ENCODE peak calls at places on chromosomes 2 and 18, in five cellular contexts. One of them, this sample, is unnamed.

GRCh38 chr2:109339519-109339991 is 210.6 kb downstream of the SH3RF3 start:
- DNase-seq in coronary artery: peak
- DNase-seq in ovary: no peak
- DNase-seq in IMR-90: peak
- DNase-seq in fibroblast of lung: peak
- DNase-seq in this sample: no peak

GRCh38 chr2:239275037-239275685 is 125.7 kb downstream of the HDAC4 start:
- DNase-seq in coronary artery: peak
- DNase-seq in ovary: peak
- DNase-seq in IMR-90: peak
- DNase-seq in fibroblast of lung: peak
- DNase-seq in this sample: peak

GRCh38 chr2:157460384-157460837 is 16.5 kb upstream of the CYTIP start:
- DNase-seq in coronary artery: no peak
- DNase-seq in ovary: no peak
- DNase-seq in IMR-90: no peak
- DNase-seq in fibroblast of lung: no peak
- DNase-seq in this sample: no peak

GRCh38 chr2:158586491-158586890 is 129.7 kb downstream of the PKP4 start:
- DNase-seq in coronary artery: no peak
- DNase-seq in ovary: no peak
- DNase-seq in IMR-90: peak
- DNase-seq in fibroblast of lung: peak
- DNase-seq in this sample: no peak

GRCh38 chr2:218802595-218802994 is 20.6 kb downstream of the CYP27A1 start:
- DNase-seq in coronary artery: no peak
- DNase-seq in ovary: no peak
- DNase-seq in IMR-90: no peak
- DNase-seq in fibroblast of lung: no peak
- DNase-seq in this sample: no peak

GRCh38 chr2:529425-529824 is 147.8 kb downstream of the TMEM18 start:
- DNase-seq in coronary artery: no peak
- DNase-seq in ovary: no peak
- DNase-seq in IMR-90: peak
- DNase-seq in fibroblast of lung: peak
- DNase-seq in this sample: no peak

GRCh38 chr2:222950886-222951285 is 90.0 kb downstream of the ACSL3 start:
- DNase-seq in coronary artery: no peak
- DNase-seq in ovary: no peak
- DNase-seq in IMR-90: peak
- DNase-seq in fibroblast of lung: peak
- DNase-seq in this sample: no peak

GRCh38 chr2:240646061-240646899 is 21.0 kb downstream of the GPR35 start:
- DNase-seq in coronary artery: peak
- DNase-seq in ovary: no peak
- DNase-seq in IMR-90: no peak
- DNase-seq in fibroblast of lung: no peak
- DNase-seq in this sample: no peak

GRCh38 chr2:201130524-201131186 is 14.7 kb downstream of the CFLAR start:
- DNase-seq in coronary artery: no peak
- DNase-seq in ovary: no peak
- DNase-seq in IMR-90: peak
- DNase-seq in fibroblast of lung: peak
- DNase-seq in this sample: no peak

GRCh38 chr2:100200985-100201384 is 58.6 kb upstream of the AFF3 start:
- DNase-seq in coronary artery: no peak
- DNase-seq in ovary: no peak
- DNase-seq in IMR-90: peak
- DNase-seq in fibroblast of lung: no peak
- DNase-seq in this sample: no peak

GRCh38 chr2:182715121-182715895 is 749 bp upstream of the DNAJC10 start:
- DNase-seq in coronary artery: no peak
- DNase-seq in ovary: no peak
- DNase-seq in IMR-90: peak
- DNase-seq in fibroblast of lung: peak
- DNase-seq in this sample: no peak

GRCh38 chr2:9099341-9099751 is 95.9 kb upstream of the MBOAT2 start:
- DNase-seq in coronary artery: peak
- DNase-seq in ovary: no peak
- DNase-seq in IMR-90: peak
- DNase-seq in fibroblast of lung: peak
- DNase-seq in this sample: no peak

GRCh38 chr18:61400016-61400630 is 66.9 kb downstream of the CDH20 start:
- DNase-seq in coronary artery: no peak
- DNase-seq in ovary: no peak
- DNase-seq in IMR-90: no peak
- DNase-seq in fibroblast of lung: no peak
- DNase-seq in this sample: no peak

GRCh38 chr2:159788218-159788617 is 9.8 kb downstream of the CD302 start:
- DNase-seq in coronary artery: no peak
- DNase-seq in ovary: no peak
- DNase-seq in IMR-90: no peak
- DNase-seq in fibroblast of lung: no peak
- DNase-seq in this sample: no peak

GRCh38 chr2:110747522-110748488 is 15.4 kb downstream of the ACOXL start:
- DNase-seq in coronary artery: no peak
- DNase-seq in ovary: no peak
- DNase-seq in IMR-90: no peak
- DNase-seq in fibroblast of lung: no peak
- DNase-seq in this sample: no peak

GRCh38 chr2:74390601-74391000 is 10.5 kb upstream of the DCTN1 start:
- DNase-seq in coronary artery: no peak
- DNase-seq in ovary: no peak
- DNase-seq in IMR-90: no peak
- DNase-seq in fibroblast of lung: no peak
- DNase-seq in this sample: no peak

GRCh38 chr18:74198453-74198852 is 50.1 kb downstream of the TIMM21 start:
- DNase-seq in coronary artery: no peak
- DNase-seq in ovary: no peak
- DNase-seq in IMR-90: no peak
- DNase-seq in fibroblast of lung: no peak
- DNase-seq in this sample: no peak

GRCh38 chr18:74200780-74201179 is 52.5 kb downstream of the TIMM21 start:
- DNase-seq in coronary artery: no peak
- DNase-seq in ovary: no peak
- DNase-seq in IMR-90: no peak
- DNase-seq in fibroblast of lung: no peak
- DNase-seq in this sample: no peak

GRCh38 chr18:74194691-74195090 is 46.4 kb downstream of the TIMM21 start:
- DNase-seq in coronary artery: no peak
- DNase-seq in ovary: no peak
- DNase-seq in IMR-90: peak
- DNase-seq in fibroblast of lung: no peak
- DNase-seq in this sample: no peak

GRCh38 chr18:74196220-74197119 is 48.1 kb downstream of the TIMM21 start:
- DNase-seq in coronary artery: no peak
- DNase-seq in ovary: peak
- DNase-seq in IMR-90: peak
- DNase-seq in fibroblast of lung: peak
- DNase-seq in this sample: peak

GRCh38 chr18:74197705-74198341 is 49.5 kb downstream of the TIMM21 start:
- DNase-seq in coronary artery: no peak
- DNase-seq in ovary: no peak
- DNase-seq in IMR-90: no peak
- DNase-seq in fibroblast of lung: no peak
- DNase-seq in this sample: peak
- H3K27ac ChIP-seq in coronary artery: no peak
- H3K27ac ChIP-seq in ovary: no peak
- H3K27ac ChIP-seq in IMR-90: no peak
- H3K27ac ChIP-seq in fibroblast of lung: no peak
- H3K27ac ChIP-seq in this sample: no peak

GRCh38 chr18:78977627-78978271 is 1.9 kb upstream of the SALL3 start:
- DNase-seq in coronary artery: no peak
- DNase-seq in ovary: no peak
- DNase-seq in IMR-90: no peak
- DNase-seq in fibroblast of lung: no peak
- DNase-seq in this sample: no peak
- H3K4me3 ChIP-seq in coronary artery: no peak
- H3K4me3 ChIP-seq in ovary: no peak
- H3K4me3 ChIP-seq in IMR-90: no peak
- H3K4me3 ChIP-seq in fibroblast of lung: no peak
- H3K4me3 ChIP-seq in this sample: no peak

DNA sequence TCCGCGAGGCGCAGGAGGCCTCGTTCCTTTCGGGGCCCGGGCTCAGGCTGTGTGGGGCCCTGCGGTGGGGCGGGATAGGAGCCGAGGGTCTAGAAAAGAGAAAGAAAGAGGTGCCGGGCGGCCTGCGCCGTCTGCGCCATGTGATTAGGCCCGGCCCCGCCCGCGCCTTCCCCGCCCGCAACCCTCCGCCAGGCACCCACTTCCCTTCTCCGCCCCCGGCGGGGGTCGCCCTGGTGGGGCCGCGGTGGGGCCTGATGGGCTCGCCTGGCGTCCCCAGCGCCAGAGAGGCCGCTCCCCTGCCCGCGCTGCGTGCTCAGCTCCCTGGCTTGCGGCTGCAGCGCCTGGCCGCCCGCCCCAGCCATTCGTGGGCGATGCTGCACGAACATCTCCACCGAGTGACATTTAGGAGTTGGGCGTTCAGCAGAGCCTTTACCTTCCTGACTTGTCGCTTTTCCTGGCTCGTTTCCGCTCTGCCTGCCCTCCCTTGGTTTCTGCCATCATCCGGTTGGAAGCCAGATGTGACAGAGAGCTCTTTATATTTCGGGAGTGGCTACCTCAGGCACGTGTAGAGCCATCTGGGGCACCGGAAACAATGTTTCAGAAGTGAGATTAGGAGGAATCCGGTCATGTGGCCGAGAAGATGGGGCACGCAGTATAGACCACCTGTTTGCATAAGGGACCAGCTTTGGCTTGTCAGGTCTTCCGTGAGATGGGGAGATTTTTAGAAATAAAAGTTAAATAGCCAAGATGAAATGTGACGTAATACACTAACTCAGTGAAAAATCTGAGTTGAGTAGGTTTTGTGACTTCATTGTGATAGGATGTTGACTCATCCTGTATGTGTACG is 1.1 kb downstream of the GLS start:
- DNase-seq in coronary artery: peak
- DNase-seq in ovary: peak
- DNase-seq in IMR-90: peak
- DNase-seq in fibroblast of lung: peak
- DNase-seq in this sample: peak
- TF ChIP-seq CTCF in coronary artery: no peak
- TF ChIP-seq CTCF in ovary: no peak
- TF ChIP-seq CTCF in IMR-90: no peak
- TF ChIP-seq CTCF in fibroblast of lung: no peak
- TF ChIP-seq CTCF in this sample: no peak

DNA sequence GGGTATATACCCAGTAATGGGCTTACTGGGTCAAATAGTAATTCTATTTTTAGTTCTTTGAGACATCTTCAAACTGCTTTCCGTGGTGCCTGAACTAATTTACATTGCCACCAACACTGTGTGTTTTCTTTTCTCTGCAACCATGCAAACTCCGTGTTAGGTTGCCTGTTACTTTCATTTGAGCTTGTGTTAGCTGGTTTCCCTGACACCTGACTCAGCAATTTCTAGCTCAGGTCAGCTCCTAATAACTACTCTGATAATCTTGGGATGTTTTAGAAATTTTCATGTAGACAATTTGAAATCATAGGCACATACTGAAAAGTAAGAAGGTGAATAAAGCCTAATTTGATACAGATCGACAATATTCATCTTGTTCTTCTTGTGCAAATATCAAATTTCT is 132.3 kb downstream of the ADCYAP1 start:
- DNase-seq in coronary artery: no peak
- DNase-seq in ovary: no peak
- DNase-seq in IMR-90: no peak
- DNase-seq in fibroblast of lung: no peak
- DNase-seq in this sample: no peak
- H3K27ac ChIP-seq in coronary artery: no peak
- H3K27ac ChIP-seq in ovary: no peak
- H3K27ac ChIP-seq in IMR-90: no peak
- H3K27ac ChIP-seq in fibroblast of lung: no peak
- H3K27ac ChIP-seq in this sample: no peak

DNA sequence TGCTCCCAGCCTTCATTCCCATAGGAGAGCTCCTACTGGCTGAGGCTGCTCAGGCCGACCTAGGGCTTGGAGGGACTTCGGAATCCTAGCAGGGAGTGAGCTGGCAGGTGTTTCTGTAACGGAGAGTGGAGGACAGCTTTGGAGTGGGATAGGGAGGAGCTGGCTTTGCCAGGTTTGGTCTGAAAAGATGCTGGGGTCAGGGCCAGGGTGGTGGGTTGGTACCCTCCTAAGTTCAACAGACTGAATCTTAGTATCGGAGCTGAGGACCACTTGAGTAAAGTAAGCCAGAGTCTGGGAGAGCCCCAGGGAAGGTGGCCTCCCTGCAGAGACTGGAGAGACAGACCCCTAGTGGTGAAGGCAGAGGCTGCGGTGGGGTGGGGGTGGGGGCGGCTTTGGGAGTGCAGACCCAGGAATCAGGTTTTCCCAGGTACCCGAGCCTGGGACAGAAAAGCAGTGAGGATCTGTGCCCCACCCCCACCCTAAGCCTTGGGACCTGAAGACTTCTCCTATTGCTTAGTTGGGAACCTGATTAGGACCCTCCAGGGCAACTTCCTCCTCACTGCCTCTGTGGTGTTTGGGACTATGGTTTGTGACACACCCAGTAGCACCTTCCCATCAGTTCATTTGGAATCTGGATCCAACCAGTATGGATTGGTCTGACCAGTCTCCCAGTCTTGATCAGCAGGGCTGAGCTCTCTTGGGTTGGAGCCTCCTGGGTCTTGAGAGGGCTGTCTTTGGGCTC is 3.0 kb downstream of the CNNM4 start:
- DNase-seq in coronary artery: no peak
- DNase-seq in ovary: no peak
- DNase-seq in IMR-90: no peak
- DNase-seq in fibroblast of lung: no peak
- DNase-seq in this sample: no peak
- H3K4me3 ChIP-seq in coronary artery: peak
- H3K4me3 ChIP-seq in ovary: peak
- H3K4me3 ChIP-seq in IMR-90: no peak
- H3K4me3 ChIP-seq in fibroblast of lung: peak
- H3K4me3 ChIP-seq in this sample: no peak

GRCh38 chr2:98795903-98796676 is 65.2 kb upstream of the MGAT4A start:
- DNase-seq in coronary artery: peak
- DNase-seq in ovary: no peak
- DNase-seq in IMR-90: no peak
- DNase-seq in fibroblast of lung: no peak
- DNase-seq in this sample: no peak
- TF ChIP-seq CTCF in coronary artery: no peak
- TF ChIP-seq CTCF in ovary: no peak
- TF ChIP-seq CTCF in IMR-90: no peak
- TF ChIP-seq CTCF in fibroblast of lung: no peak
- TF ChIP-seq CTCF in this sample: no peak

This sample was measured in body of pancreas.